ENCODE peak calls at places on chromosomes 7 and 10, in six cellular contexts. T, M, C, V, U and X are unnamed samples.

GRCh38 chr10:103184615-103185014 is 8.5 kb downstream of the NT5C2 start:
- DNase-seq in T (no peak), M (peak), C (no peak), V (peak), U (no peak), X (no peak)

GRCh38 chr10:133001114-133001513 is 58.7 kb upstream of the CFAP46 start:
- DNase-seq in T (no peak), M (no peak), C (no peak), V (no peak), U (no peak), X (no peak)

GRCh38 chr7:17376595-17376994 is 78.1 kb downstream of the AHR start:
- DNase-seq in T (no peak), M (no peak), C (no peak), V (no peak), U (no peak), X (no peak)

GRCh38 chr10:114131094-114131493 is 42.9 kb downstream of the CCDC186 start:
- DNase-seq in T (no peak), M (no peak), C (no peak), V (no peak), U (peak), X (peak)

GRCh38 chr10:132457328-132458070 is 60.5 kb downstream of the PWWP2B start:
- DNase-seq in T (peak), M (no peak), C (peak), V (no peak), U (no peak), X (peak)

GRCh38 chr7:64869912-64870562 is 33.0 kb upstream of the ZNF273 start:
- DNase-seq in T (no peak), M (no peak), C (no peak), V (no peak), U (no peak), X (no peak)

GRCh38 chr7:44505595-44505994 is 15.1 kb upstream of the NUDCD3 start:
- DNase-seq in T (no peak), M (no peak), C (no peak), V (no peak), U (no peak), X (no peak)

GRCh38 chr7:22587322-22587721 is 87.3 kb upstream of the STEAP1B start:
- DNase-seq in T (no peak), M (peak), C (no peak), V (no peak), U (no peak), X (peak)

GRCh38 chr7:70856889-70857511 is 274.9 kb upstream of the GALNT17 start:
- DNase-seq in T (peak), M (peak), C (peak), V (peak), U (peak), X (peak)

GRCh38 chr10:110411047-110411410 is 86.7 kb upstream of the DUSP5 start:
- DNase-seq in T (peak), M (peak), C (no peak), V (no peak), U (no peak), X (no peak)

GRCh38 chr10:26318672-26319071 is 102.1 kb downstream of the GAD2 start:
- DNase-seq in T (no peak), M (no peak), C (no peak), V (no peak), U (no peak), X (no peak)

GRCh38 chr7:69695998-69696657 is 97.9 kb downstream of the AUTS2 start:
- DNase-seq in T (no peak), M (no peak), C (no peak), V (no peak), U (peak), X (peak)

GRCh38 chr10:108783897-108784296 is 1139.4 kb downstream of the XPNPEP1 start:
- DNase-seq in T (peak), M (no peak), C (peak), V (peak), U (peak), X (peak)

GRCh38 chr10:1213252-1213651 is 157.1 kb downstream of the WDR37 start:
- DNase-seq in T (no peak), M (no peak), C (no peak), V (no peak), U (no peak), X (no peak)

GRCh38 chr7:43877968-43878864 is 8.9 kb upstream of the MRPS24 start:
- DNase-seq in T (no peak), M (no peak), C (no peak), V (no peak), U (no peak), X (no peak)

GRCh38 chr7:64433590-64433989 is 119.8 kb downstream of the ZNF736 start:
- DNase-seq in T (no peak), M (no peak), C (no peak), V (no peak), U (no peak), X (no peak)

GRCh38 chr7:44046321-44047061 is 2.0 kb downstream of the DBNL start:
- DNase-seq in T (no peak), M (no peak), C (peak), V (no peak), U (peak), X (peak)

GRCh38 chr10:3071405-3072198 is 4.3 kb downstream of the PFKP start:
- DNase-seq in T (peak), M (peak), C (no peak), V (no peak), U (no peak), X (peak)

GRCh38 chr7:127239814-127240213 is 12.9 kb downstream of the GRM8 start:
- DNase-seq in T (peak), M (no peak), C (peak), V (no peak), U (no peak), X (peak)
- TF ChIP-seq CTCF in T (no peak), M (no peak), C (peak), V (peak), U (no peak), X (peak)

DNA sequence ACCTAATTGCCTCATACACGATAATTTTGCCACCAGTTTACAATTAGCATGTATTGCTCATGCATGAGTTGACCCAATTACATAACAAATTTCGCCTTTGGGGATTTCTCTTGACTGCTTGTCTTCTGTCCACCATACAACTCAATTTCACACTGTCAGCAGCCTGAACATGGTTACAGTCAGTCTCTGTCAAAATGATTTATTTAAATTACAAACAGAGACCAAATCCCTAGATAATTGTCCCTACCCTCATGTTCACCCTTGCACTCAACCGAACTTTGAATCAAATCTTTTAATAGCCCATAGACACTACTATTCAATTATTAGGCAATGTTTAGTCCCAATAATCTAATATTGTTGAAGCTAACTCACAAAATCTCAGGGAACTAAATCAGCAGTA is 59.7 kb upstream of the NEBL start:
- DNase-seq in T (no peak), M (no peak), C (no peak), V (no peak), U (no peak), X (peak)
- TF ChIP-seq MYC in T (no peak), M (no peak), C (no peak), V (no peak), U (no peak), X (no peak)

GRCh38 chr7:144854839-144855424 is 19.1 kb upstream of the TPK1 start:
- DNase-seq in T (peak), M (peak), C (peak), V (peak), U (no peak), X (peak)
- TF ChIP-seq CTCF in T (peak), M (peak), C (peak), V (peak), U (peak), X (peak)

GRCh38 chr10:12782537-12782936 is 219.0 kb downstream of the CCDC3 start:
- DNase-seq in T (peak), M (peak), C (peak), V (peak), U (no peak), X (peak)
- TF ChIP-seq MYC in T (no peak), M (no peak), C (peak), V (no peak), U (no peak), X (no peak)

GRCh38 chr10:124460144-124460543 is 1.5 kb upstream of the LHPP start:
- DNase-seq in T (no peak), M (no peak), C (no peak), V (no peak), U (no peak), X (no peak)

GRCh38 chr10:124458473-124458872 is 3.1 kb upstream of the LHPP start:
- DNase-seq in T (no peak), M (no peak), C (no peak), V (no peak), U (no peak), X (no peak)

GRCh38 chr10:124459395-124459794 is 2.2 kb upstream of the LHPP start:
- DNase-seq in T (no peak), M (no peak), C (no peak), V (no peak), U (no peak), X (no peak)

GRCh38 chr10:124461642-124462347 is at the start of gene LHPP:
- DNase-seq in T (peak), M (peak), C (peak), V (peak), U (peak), X (peak)

GRCh38 chr10:124458874-124459273 is 2.7 kb upstream of the LHPP start:
- DNase-seq in T (no peak), M (no peak), C (no peak), V (no peak), U (no peak), X (no peak)
- TF ChIP-seq CTCF in T (no peak), M (no peak), C (no peak), V (no peak), U (no peak), X (no peak)

GRCh38 chr7:66883716-66884115 is 37.3 kb upstream of the TMEM248 start:
- DNase-seq in T (no peak), M (no peak), C (no peak), V (no peak), U (no peak), X (no peak)
- TF ChIP-seq MYC in T (no peak), M (no peak), C (no peak), V (no peak), U (no peak), X (no peak)

DNA sequence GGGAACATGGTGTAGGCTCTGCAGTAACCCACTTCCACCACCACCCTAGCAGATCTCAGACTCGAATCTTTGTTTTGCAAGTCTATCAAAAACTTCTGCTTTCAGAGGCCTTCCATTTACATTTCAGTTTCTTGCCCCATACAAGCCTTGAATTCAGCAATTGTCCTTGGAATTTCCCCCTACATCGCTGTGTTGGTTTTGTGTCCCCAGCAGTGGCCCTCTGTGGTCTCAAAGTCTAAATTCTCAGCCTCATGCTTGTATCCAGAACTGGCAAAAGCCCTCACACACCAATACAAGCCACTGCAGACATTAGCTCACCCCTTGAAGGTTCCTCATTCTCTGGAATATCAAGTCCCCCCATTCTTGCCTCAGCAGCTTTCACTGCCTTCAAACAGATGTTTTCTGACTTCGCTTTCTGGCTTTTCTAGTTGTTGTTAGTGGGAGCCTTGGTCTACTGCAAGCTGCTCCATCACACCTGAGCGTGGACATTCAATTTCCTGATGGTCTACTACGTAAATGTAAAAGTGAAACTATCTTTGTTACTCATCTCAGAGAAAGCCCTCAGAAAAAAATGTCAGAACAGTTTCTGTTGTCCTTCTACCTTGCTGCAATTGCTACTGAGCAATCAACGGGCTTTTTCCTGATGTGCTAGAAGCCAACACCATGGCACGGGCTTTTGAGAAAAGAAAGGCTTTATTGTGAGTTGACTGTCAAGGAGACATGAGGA is 1.8 kb upstream of the NUB1 start:
- DNase-seq in T (no peak), M (no peak), C (no peak), V (peak), U (peak), X (peak)
- TF ChIP-seq CTCF in T (no peak), M (no peak), C (no peak), V (peak), U (no peak), X (peak)